ENCODE peak calls at places on chromosome 6, in five cellular contexts. E is A549, O is HepG2, P is K562, B is H1. D is an unnamed sample.

GRCh38 chr6:32529697-32530429 is at the start of gene HLA-DRB5:
- DNase-seq in E (no peak), O (no peak), P (no peak), B (no peak), D (no peak)

GRCh38 chr6:10518461-10519216 is 2.5 kb upstream of the GCNT2 start:
- DNase-seq in E (no peak), O (peak; percentile 54), P (peak; percentile 74), B (no peak), D (peak; percentile 20)

GRCh38 chr6:82971877-82972460 is 93.7 kb downstream of the UBE3D start:
- DNase-seq in E (no peak), O (no peak), P (no peak), B (no peak), D (no peak)

GRCh38 chr6:136525586-136526195 is 24.5 kb downstream of the MAP7 start:
- DNase-seq in E (no peak), O (no peak), P (no peak), B (no peak), D (no peak)

GRCh38 chr6:149891259-149891658 is 6.7 kb downstream of the RAET1E start:
- DNase-seq in E (no peak), O (no peak), P (no peak), B (no peak), D (no peak)

GRCh38 chr6:16582437-16583150 is 178.7 kb downstream of the ATXN1 start:
- DNase-seq in E (no peak), O (no peak), P (no peak), B (no peak), D (no peak)

GRCh38 chr6:167825059-167825758 is 1.5 kb upstream of the AFDN start:
- DNase-seq in E (no peak), O (no peak), P (peak; percentile 55), B (no peak), D (no peak)

GRCh38 chr6:85670573-85670972 is 27.9 kb upstream of the SYNCRIP start:
- DNase-seq in E (no peak), O (no peak), P (no peak), B (no peak), D (peak; percentile 55)

GRCh38 chr6:84623956-84624680 is 140.3 kb downstream of the TBX18 start:
- DNase-seq in E (no peak), O (no peak), P (no peak), B (no peak), D (peak; percentile 84)

GRCh38 chr6:18391018-18391417 is 3.9 kb downstream of the RNF144B start:
- DNase-seq in E (no peak), O (no peak), P (no peak), B (no peak), D (no peak)

GRCh38 chr6:52566853-52567279 is 10.0 kb downstream of the TRAM2 start:
- DNase-seq in E (peak; percentile 5), O (peak; percentile 58), P (no peak), B (no peak), D (peak; percentile 99)

GRCh38 chr6:127547909-127548649 is 28.9 kb upstream of the C6orf58 start:
- DNase-seq in E (no peak), O (no peak), P (no peak), B (no peak), D (peak; percentile 17)

GRCh38 chr6:63643862-63644261 is 8.3 kb downstream of the PHF3 start:
- DNase-seq in E (no peak), O (no peak), P (no peak), B (no peak), D (peak; percentile 11)

GRCh38 chr6:50541941-50542340 is 171.4 kb upstream of the TFAP2D start:
- DNase-seq in E (no peak), O (no peak), P (no peak), B (no peak), D (no peak)

GRCh38 chr6:69974193-69974592 is 107.8 kb downstream of the COL19A1 start:
- DNase-seq in E (no peak), O (no peak), P (peak; percentile 11), B (no peak), D (peak; percentile 11)

GRCh38 chr6:30769088-30769852 is 24.9 kb upstream of the IER3 start:
- DNase-seq in E (peak; percentile 93), O (peak; percentile 96), P (peak; percentile 90), B (peak; percentile 49), D (peak; percentile 98)

GRCh38 chr6:31087494-31088089 is 24.8 kb downstream of the C6orf15 start:
- DNase-seq in E (peak; percentile 81), O (peak; percentile 78), P (peak; percentile 88), B (no peak), D (peak; percentile 86)

GRCh38 chr6:132198896-132199295 is 202.4 kb downstream of the MOXD1 start:
- DNase-seq in E (no peak), O (no peak), P (no peak), B (no peak), D (peak; percentile 87)

GRCh38 chr6:108168501-108168979 is 2.7 kb downstream of the NR2E1 start:
- DNase-seq in E (no peak), O (peak; percentile 12), P (no peak), B (no peak), D (no peak)
- TF ChIP-seq MAFK in E (no peak), O (no peak), P (no peak), B (no peak), D (no peak)

GRCh38 chr6:49370518-49370917 is 92.5 kb downstream of the MMUT start:
- DNase-seq in E (no peak), O (no peak), P (no peak), B (no peak), D (no peak)

GRCh38 chr6:49366539-49366938 is 96.5 kb downstream of the MMUT start:
- DNase-seq in E (no peak), O (no peak), P (no peak), B (no peak), D (no peak)
- TF ChIP-seq MAFK in E (no peak), O (no peak), P (no peak), B (no peak), D (no peak)

DNA sequence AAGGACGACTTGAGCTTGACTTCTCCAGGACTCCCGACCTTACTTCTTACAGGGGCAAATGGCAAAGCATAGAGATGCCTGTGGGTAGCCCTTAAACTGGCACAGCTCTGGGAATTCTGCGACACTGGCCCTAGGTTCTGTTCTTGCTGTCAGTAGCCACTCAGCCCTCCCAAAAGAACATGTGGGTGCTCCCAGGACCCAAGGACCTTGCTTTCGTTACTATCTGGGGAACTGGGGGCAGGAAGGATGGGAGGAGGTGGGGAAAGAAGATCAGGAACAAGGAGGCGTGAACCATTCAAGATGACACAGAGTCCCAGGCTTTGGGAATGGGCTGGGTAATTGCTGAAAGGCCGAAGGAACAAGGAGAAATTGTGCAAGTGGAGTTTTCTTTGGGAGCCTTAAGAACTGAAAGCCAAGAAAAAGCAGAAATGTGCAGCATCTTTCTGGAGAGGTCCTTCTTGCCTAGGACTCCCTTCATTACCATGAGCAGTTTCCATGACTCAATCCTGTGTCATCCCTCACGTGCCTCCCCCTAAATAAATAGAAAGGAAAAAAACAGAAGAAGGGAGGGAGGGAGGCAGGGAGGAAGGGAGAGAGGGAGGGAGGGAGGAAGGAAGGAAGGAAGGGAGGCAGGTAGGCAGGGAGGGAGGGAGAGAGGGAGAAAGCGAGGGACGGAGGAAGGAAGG is 284.6 kb upstream of the FOXQ1 start:
- DNase-seq in E (peak; percentile 18), O (no peak), P (no peak), B (no peak), D (peak; percentile 79)
- TF ChIP-seq MAFK in E (no peak), O (no peak), P (no peak), B (no peak), D (no peak)

GRCh38 chr6:116094041-116094440 is 6.6 kb upstream of the NT5DC1 start:
- DNase-seq in E (no peak), O (no peak), P (no peak), B (no peak), D (no peak)
- TF ChIP-seq MAFK in E (no peak), O (no peak), P (no peak), B (no peak), D (no peak)

GRCh38 chr6:160391419-160392116 is 43.4 kb downstream of the SLC22A3 start:
- DNase-seq in E (peak; percentile 71), O (peak; percentile 73), P (no peak), B (no peak), D (no peak)

GRCh38 chr6:160388922-160389321 is 40.7 kb downstream of the SLC22A3 start:
- DNase-seq in E (no peak), O (no peak), P (no peak), B (no peak), D (no peak)

GRCh38 chr6:160386869-160387518 is 38.8 kb downstream of the SLC22A3 start:
- DNase-seq in E (peak; percentile 82), O (no peak), P (no peak), B (no peak), D (no peak)

GRCh38 chr6:160382946-160383345 is 34.8 kb downstream of the SLC22A3 start:
- DNase-seq in E (no peak), O (no peak), P (no peak), B (no peak), D (no peak)

DNA sequence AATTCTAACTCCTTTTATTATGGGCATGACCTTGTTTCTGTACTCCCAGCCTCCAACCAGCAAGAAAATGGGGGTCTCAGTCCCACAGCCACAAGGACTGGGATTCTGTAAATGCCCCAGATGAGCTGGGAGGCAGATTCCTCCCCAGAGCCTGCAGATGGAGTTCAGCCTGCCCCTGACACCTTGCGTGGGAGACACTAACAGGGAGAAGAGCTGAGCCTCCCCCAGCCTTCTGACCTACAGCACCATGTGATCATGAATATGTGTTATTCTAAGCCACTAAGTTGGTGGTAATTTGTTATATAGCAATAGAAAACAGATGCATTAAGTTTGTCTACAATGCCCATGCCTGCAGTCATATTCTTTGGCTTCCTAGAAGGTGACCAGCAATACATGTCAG is 39.7 kb downstream of the SLC22A3 start:
- DNase-seq in E (no peak), O (no peak), P (no peak), B (no peak), D (no peak)
- TF ChIP-seq MAFK in E (no peak), O (no peak), P (no peak), B (no peak), D (no peak)

GRCh38 chr6:14837435-14837834 is 408.4 kb upstream of the JARID2 start:
- DNase-seq in E (no peak), O (no peak), P (no peak), B (no peak), D (no peak)

GRCh38 chr6:14844411-14844810 is 401.5 kb upstream of the JARID2 start:
- DNase-seq in E (no peak), O (no peak), P (no peak), B (no peak), D (no peak)

GRCh38 chr6:14838041-14838596 is 407.8 kb upstream of the JARID2 start:
- DNase-seq in E (no peak), O (no peak), P (no peak), B (no peak), D (no peak)

DNA sequence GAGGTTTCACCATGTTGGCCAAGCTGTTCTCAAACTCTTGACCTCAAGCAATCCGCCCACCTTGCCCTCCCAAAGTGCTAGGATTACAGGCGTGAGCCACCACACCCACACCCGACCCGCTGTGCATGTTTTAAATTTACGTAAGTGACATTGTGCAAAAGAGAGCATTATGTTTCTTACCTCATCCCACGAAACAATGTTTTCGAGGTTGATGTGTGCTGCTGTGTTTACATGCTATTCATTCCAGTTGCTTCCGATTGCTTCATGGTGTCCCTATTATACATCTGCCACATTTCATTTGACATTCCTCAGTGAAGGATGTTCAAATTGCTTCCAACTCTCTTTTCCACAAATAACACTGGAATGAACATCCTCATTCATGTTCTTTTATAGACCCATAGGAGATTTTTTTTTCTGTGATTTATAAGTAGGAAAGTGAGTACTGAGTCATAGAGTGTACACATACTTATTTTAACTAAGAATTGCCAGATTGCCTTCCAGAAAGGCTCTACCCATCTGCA is 403.9 kb upstream of the JARID2 start:
- DNase-seq in E (no peak), O (no peak), P (no peak), B (no peak), D (peak; percentile 100)
- TF ChIP-seq MAFK in E (no peak), O (no peak), P (no peak), B (no peak), D (no peak)